ENCODE peak calls at places on chromosomes 16 and 17, in four cellular contexts. U, H, X and D are unnamed samples.
A peak's percentile ranks its signal among the peaks of the same experiment; 100 is the strongest.

GRCh38 chr17:8016632-8017424 is 14.4 kb downstream of the GUCY2D start:
- DNase-seq in X (no peak), H (peak; percentile 92), U (peak; percentile 60), D (peak; percentile 76)

GRCh38 chr17:38598536-38598935 is 7.2 kb downstream of the SRCIN1 start:
- DNase-seq in H (peak; percentile 92), X (peak; percentile 82), U (peak; percentile 89), D (peak; percentile 75)

GRCh38 chr17:21357281-21357680 is 18.9 kb upstream of the KCNJ12 start:
- DNase-seq in U (no peak), H (no peak), X (no peak), D (no peak)

GRCh38 chr16:70700101-70701020 is 14.5 kb upstream of the MTSS2 start:
- DNase-seq in H (no peak), X (no peak), U (no peak), D (no peak)

GRCh38 chr17:12545877-12546513 is 119.7 kb upstream of the MYOCD start:
- DNase-seq in H (peak; percentile 49), U (peak; percentile 38), X (peak; percentile 41), D (peak; percentile 64)

GRCh38 chr16:50742521-50743150 is 750 bp downstream of the CYLD start:
- DNase-seq in U (peak; percentile 16), H (peak; percentile 25), X (no peak), D (peak; percentile 25)

GRCh38 chr17:68572138-68572842 is 28.9 kb downstream of the FAM20A start:
- DNase-seq in X (no peak), H (no peak), U (no peak), D (no peak)

GRCh38 chr17:2796164-2797140 is at the start of gene RAP1GAP2:
- DNase-seq in H (no peak), U (no peak), X (no peak), D (no peak)

GRCh38 chr17:35293151-35293837 is 50.4 kb downstream of the SLFN5 start:
- DNase-seq in U (no peak), X (no peak), H (no peak), D (no peak)

GRCh38 chr16:2971985-2972784 is 3.0 kb downstream of the PAQR4 start:
- DNase-seq in X (no peak), H (no peak), U (peak; percentile 32), D (no peak)

GRCh38 chr17:29569245-29569950 is 897 bp downstream of the TP53I13 start:
- DNase-seq in U (peak; percentile 36), X (no peak), H (peak; percentile 4), D (no peak)

GRCh38 chr16:84054916-84055315 is 12.3 kb upstream of the SLC38A8 start:
- DNase-seq in H (peak; percentile 55), X (no peak), U (no peak), D (no peak)

GRCh38 chr17:5793899-5794298 is 209.6 kb upstream of the NLRP1 start:
- DNase-seq in H (peak; percentile 41), X (no peak), U (no peak), D (no peak)

GRCh38 chr16:84700518-84701277 is 898 bp downstream of the USP10 start:
- DNase-seq in U (peak; percentile 61), X (no peak), H (no peak), D (no peak)

GRCh38 chr17:37608369-37609169 is 649 bp downstream of the SYNRG start:
- DNase-seq in H (peak; percentile 69), U (peak; percentile 54), X (peak; percentile 39), D (peak; percentile 23)

GRCh38 chr17:21287703-21288449 is 3.4 kb downstream of the MAP2K3 start:
- DNase-seq in H (no peak), U (no peak), X (peak; percentile 97), D (no peak)

GRCh38 chr16:53904533-53904932 is 200.6 kb downstream of the FTO start:
- DNase-seq in U (no peak), H (no peak), X (no peak), D (no peak)

GRCh38 chr17:73802314-73802713 is 158.1 kb upstream of the SDK2 start:
- DNase-seq in H (no peak), U (no peak), X (peak; percentile 73), D (no peak)

GRCh38 chr17:81910840-81911276 is 341 bp downstream of the PCYT2 start:
- DNase-seq in U (no peak), H (no peak), X (no peak), D (peak; percentile 46)
- TF ChIP-seq ELF4 in U (no peak), H (no peak), X (no peak), D (no peak)

DNA sequence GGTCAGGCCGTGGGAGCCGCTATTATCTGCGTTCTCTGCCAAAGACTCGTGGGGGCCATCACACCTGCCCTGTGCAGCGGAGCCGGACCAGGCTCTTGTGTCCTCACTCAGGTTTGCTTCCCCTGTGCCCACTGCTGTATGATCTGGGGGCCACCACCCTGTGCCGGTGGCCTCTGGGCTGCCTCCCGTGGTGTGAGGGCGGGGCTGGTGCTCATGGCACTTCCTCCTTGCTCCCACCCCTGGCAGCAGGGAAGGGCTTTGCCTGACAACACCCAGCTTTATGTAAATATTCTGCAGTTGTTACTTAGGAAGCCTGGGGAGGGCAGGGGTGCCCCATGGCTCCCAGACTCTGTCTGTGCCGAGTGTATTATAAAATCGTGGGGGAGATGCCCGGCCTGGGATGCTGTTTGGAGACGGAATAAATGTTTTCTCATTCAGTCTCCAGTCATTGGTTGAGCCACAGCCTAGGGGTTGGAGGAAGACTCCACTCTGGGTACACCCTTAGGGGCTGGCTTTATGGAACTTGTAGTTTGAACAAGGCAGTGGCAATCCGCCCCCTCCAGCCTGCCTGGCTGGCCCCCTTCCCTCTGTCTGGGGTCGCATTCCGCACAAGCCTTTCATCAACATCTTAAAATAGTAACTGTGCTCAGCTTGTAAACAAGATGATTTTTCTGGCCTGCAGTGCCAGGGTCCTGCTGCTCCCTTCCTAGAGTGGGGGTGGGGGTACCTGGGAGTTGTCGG is 4.1 kb downstream of the SYNGR2 start:
- DNase-seq in U (no peak), X (no peak), H (peak; percentile 27), D (no peak)
- TF ChIP-seq ELF4 in U (no peak), X (no peak), H (no peak), D (no peak)

DNA sequence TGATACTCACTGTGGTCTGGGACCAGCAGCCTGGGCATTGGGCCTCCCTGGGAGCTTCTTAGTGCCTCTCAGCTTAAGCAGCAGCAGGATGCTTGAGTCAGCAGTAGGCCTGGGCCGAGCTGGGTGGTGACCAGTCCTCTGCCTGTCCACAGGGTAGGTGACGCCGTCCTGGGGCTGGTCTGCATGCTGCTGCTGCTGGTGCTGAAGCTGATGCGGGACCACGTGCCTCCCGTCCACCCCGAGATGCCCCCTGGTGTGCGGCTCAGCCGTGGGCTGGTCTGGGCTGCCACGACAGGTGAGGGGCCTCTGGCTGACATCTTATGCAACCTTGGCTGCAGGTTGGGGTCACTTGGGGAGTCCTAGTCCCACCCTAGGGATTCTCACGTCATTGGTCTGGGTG is 7.4 kb downstream of the SLC26A11 start:
- DNase-seq in U (no peak), X (no peak), H (no peak), D (no peak)
- TF ChIP-seq ELF4 in U (no peak), X (no peak), H (no peak), D (no peak)

GRCh38 chr17:15432807-15433547 is 34.4 kb downstream of the CDRT4 start:
- DNase-seq in H (no peak), U (no peak), X (peak; percentile 97), D (no peak)

GRCh38 chr17:15440347-15440746 is 27.1 kb downstream of the CDRT4 start:
- DNase-seq in X (no peak), H (no peak), U (peak; percentile 20), D (no peak)

GRCh38 chr17:15431766-15432165 is 35.7 kb downstream of the CDRT4 start:
- DNase-seq in U (no peak), H (no peak), X (no peak), D (no peak)

GRCh38 chr17:15441315-15441714 is 26.1 kb downstream of the CDRT4 start:
- DNase-seq in X (no peak), U (peak; percentile 34), H (no peak), D (no peak)

DNA sequence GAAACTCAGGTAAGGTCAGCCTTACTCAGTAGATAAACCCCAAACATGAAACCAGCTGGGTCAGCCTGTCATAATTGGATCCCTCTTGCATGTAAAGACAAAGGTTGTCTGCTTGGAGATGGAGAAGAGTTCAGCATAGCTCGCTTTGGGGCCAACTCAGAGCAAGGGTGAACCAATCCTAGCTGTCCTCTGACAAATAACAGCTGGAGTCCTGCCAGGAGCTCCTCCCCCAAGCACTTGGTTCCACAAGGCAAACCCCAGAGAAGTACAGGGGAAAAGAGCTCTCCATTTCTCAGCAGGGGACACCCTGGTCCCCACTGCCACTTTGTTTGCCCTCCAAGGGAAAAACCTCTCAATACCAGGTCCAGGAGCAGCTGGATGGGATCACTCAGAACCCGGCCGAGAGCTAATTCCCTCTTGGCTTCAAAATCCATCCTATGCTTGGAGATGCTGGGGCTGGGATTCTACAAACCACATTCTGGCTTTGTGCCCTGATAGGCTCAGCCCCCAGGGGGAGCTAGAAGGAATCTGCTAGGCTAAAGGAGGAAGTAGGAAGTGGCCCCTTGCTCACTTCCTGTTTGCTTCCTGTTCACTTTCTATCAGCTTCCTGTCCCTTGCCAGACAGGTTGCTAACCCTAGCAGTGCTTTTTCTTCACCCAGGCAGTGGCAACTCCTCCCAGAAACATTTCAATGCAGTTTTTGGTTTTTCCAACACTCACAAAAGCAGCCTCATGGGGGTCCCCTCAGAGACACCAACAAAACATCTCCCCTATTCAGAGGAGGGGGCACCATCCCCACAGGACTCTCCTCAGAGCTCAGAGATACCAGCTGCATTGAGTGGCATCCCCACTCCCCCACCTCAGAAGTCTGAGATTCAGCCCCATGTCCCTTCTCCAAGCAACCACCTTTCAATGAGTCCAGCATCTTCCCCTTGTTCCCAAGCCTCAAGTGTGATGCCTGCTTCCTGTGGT is 30.7 kb downstream of the CDRT4 start:
- DNase-seq in U (peak; percentile 63), X (peak; percentile 65), H (peak; percentile 59), D (peak; percentile 38)
- TF ChIP-seq ELF4 in U (no peak), X (no peak), H (no peak), D (peak; percentile 16)

DNA sequence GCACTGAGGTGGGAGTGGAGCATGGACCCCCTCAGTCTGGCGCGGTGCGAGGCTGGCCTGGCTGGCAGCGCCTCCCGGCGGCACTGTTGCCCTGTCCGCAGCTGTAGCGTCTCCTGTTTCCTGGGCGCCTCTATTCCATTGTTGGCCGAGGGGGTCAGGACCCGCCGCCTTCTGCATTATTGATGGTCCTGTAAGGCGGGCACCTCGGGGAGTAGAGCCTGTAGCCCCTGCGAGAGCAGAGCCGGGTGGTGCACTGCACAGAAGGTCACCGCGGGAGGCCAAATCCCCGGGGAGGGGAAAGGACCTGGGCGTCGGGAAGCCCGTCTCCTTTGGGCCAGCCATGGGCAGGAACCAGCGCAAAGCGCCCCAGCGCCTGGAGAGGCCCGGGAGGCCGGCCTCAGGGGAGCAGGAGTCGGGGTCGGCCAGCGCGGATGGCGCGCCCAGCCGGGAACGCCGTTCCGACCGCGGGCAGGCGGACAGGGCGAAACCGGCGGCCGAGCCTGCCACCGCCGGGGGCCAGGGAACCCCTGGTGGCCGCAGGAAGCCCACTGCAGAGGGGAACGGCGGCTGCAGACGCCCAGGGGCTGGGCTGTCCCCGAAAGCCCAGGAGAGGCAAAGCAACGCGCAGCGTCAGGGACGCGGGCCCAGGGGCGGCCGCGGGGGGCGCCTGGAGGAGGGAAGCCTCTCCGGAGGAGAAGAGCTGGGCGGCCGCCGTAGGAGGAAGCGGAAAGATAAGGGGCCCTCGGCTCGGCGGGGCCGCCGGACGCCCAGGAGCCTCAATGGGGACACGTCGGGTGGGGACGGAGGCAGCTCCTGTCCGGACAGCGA is at the start of gene MYO15B:
- DNase-seq in X (no peak), U (peak; percentile 26), H (peak; percentile 72), D (no peak)
- TF ChIP-seq ELF4 in X (no peak), U (no peak), H (no peak), D (no peak)

GRCh38 chr16:78198299-78198698 is 98.8 kb downstream of the WWOX start:
- DNase-seq in H (no peak), U (no peak), X (no peak), D (no peak)
- TF ChIP-seq ELF4 in H (no peak), U (no peak), X (no peak), D (no peak)

GRCh38 chr17:52170963-52171572 is 12.6 kb upstream of the CA10 start:
- DNase-seq in X (peak; percentile 13), U (peak; percentile 4), H (peak; percentile 20), D (peak; percentile 21)
- TF ChIP-seq ELF4 in X (no peak), U (no peak), H (no peak), D (no peak)